ENCODE peak calls at places on chromosomes 6 and 20, in eight cellular contexts. J, D, L, M, Y, C, A and F are unnamed samples.

GRCh38 chr6:16559091-16559490 is 202.2 kb downstream of the ATXN1 start:
- DNase-seq in C (peak; percentile 15), J (no peak), Y (no peak), M (no peak), D (no peak), A (no peak), L (no peak), F (no peak)

GRCh38 chr6:73314577-73315492 is 39.2 kb downstream of the DPPA5 start:
- DNase-seq in M (no peak), J (no peak), D (no peak), A (no peak), C (no peak), L (no peak), Y (no peak), F (no peak)

GRCh38 chr6:37256692-37257319 is 766 bp upstream of the TBC1D22B start:
- DNase-seq in A (no peak), J (no peak), M (peak; percentile 11), D (no peak), C (no peak), L (no peak), Y (no peak), F (no peak)

GRCh38 chr20:38066969-38067716 is 33.6 kb downstream of the RPRD1B start:
- DNase-seq in C (no peak), Y (no peak), J (no peak), M (no peak), L (no peak), D (no peak), A (no peak), F (no peak)

GRCh38 chr20:23937303-23938117 is 51.1 kb downstream of the GGTLC1 start:
- DNase-seq in D (peak; percentile 47), A (peak; percentile 67), M (peak; percentile 76), J (peak; percentile 52), L (no peak), Y (peak; percentile 55), C (peak; percentile 68), F (peak; percentile 54)

GRCh38 chr6:36956111-36956820 is 1.7 kb downstream of the PI16 start:
- DNase-seq in C (no peak), D (no peak), A (peak; percentile 60), L (no peak), J (no peak), Y (no peak), M (no peak), F (peak; percentile 40)

GRCh38 chr6:155524249-155524651 is 68.6 kb upstream of the NOX3 start:
- DNase-seq in C (peak; percentile 67), D (no peak), Y (no peak), M (no peak), A (no peak), L (no peak), J (no peak), F (no peak)

GRCh38 chr20:57290178-57290484 is 23.7 kb upstream of the BMP7 start:
- DNase-seq in L (no peak), D (no peak), M (no peak), J (no peak), C (no peak), A (no peak), Y (no peak), F (no peak)

GRCh38 chr6:83270971-83271714 is 78.0 kb downstream of the RWDD2A start:
- DNase-seq in J (no peak), M (no peak), D (no peak), Y (no peak), A (no peak), C (peak; percentile 76), L (no peak), F (no peak)

GRCh38 chr6:73656501-73657145 is 2.8 kb upstream of the SLC17A5 start:
- DNase-seq in C (no peak), A (no peak), M (no peak), Y (no peak), D (no peak), L (no peak), J (no peak), F (no peak)

GRCh38 chr6:18100296-18100695 is 22.2 kb downstream of the NHLRC1 start:
- DNase-seq in L (no peak), Y (peak; percentile 38), A (no peak), D (no peak), C (no peak), J (no peak), M (no peak), F (no peak)

GRCh38 chr6:25137497-25137896 is 141.7 kb upstream of the CARMIL1 start:
- DNase-seq in J (no peak), A (no peak), D (no peak), Y (no peak), C (no peak), M (no peak), L (no peak), F (peak; percentile 21)

GRCh38 chr6:113995632-113996031 is 24.7 kb upstream of the HDAC2 start:
- DNase-seq in Y (peak; percentile 71), A (peak; percentile 69), J (peak; percentile 38), C (peak; percentile 96), D (no peak), L (no peak), M (peak; percentile 9), F (no peak)

GRCh38 chr6:136284909-136285308 is 4.7 kb downstream of the BCLAF1 start:
- DNase-seq in D (no peak), C (peak; percentile 51), J (no peak), L (no peak), Y (no peak), M (no peak), A (no peak), F (no peak)

GRCh38 chr6:87029711-87030314 is 65.1 kb downstream of the CGA start:
- DNase-seq in Y (no peak), L (no peak), J (no peak), C (peak; percentile 75), M (peak; percentile 30), D (peak; percentile 29), A (no peak), F (no peak)

GRCh38 chr6:54935739-54936138 is 89.2 kb downstream of the FAM83B start:
- DNase-seq in A (no peak), J (no peak), L (no peak), M (no peak), D (no peak), C (peak; percentile 27), Y (peak; percentile 2), F (no peak)

GRCh38 chr6:26195376-26195923 is 108.2 kb downstream of the HFE start:
- DNase-seq in J (peak; percentile 90), M (peak; percentile 87), Y (peak; percentile 88), L (no peak), C (peak; percentile 96), D (peak; percentile 67), A (peak; percentile 97), F (peak; percentile 97)